ENCODE peak calls at places on chromosomes 2 and 18, in nine cellular contexts. K, V, U, M, A, X, T, D and R are unnamed samples. For H3K27me3, the result is how much of the 10 kb centered on the place peaks cover.

GRCh38 chr2:62461707-62462106 is 44.3 kb downstream of the TMEM17 start:
- DNase-seq in K (no peak), V (peak), U (no peak), M (no peak), A (peak), X (no peak), T (no peak), D (no peak), R (no peak)

GRCh38 chr2:138007431-138007830 is 43.2 kb downstream of the HNMT start:
- DNase-seq in K (no peak), V (no peak), U (no peak), M (no peak), A (no peak), X (no peak), T (no peak), D (no peak), R (no peak)

GRCh38 chr2:233063976-233064411 is 3.9 kb downstream of the INPP5D start:
- DNase-seq in K (no peak), V (no peak), U (no peak), M (no peak), A (no peak), X (peak), T (no peak), D (no peak), R (no peak)

GRCh38 chr2:142030735-142031134 is 100.1 kb downstream of the LRP1B start:
- DNase-seq in K (no peak), V (no peak), U (no peak), M (no peak), A (no peak), X (no peak), T (no peak), D (no peak), R (no peak)

GRCh38 chr2:65031341-65032015 is 24.7 kb upstream of the CEP68 start:
- DNase-seq in K (peak), V (no peak), U (no peak), M (no peak), A (no peak), X (no peak), T (peak), D (no peak), R (peak)

GRCh38 chr2:187586091-187586632 is 31.9 kb upstream of the TFPI start:
- DNase-seq in K (peak), V (no peak), U (no peak), M (no peak), A (peak), X (no peak), T (no peak), D (no peak), R (no peak)

GRCh38 chr2:189091253-189091652 is 88.3 kb downstream of the COL5A2 start:
- DNase-seq in K (peak), V (no peak), U (no peak), M (no peak), A (peak), X (no peak), T (no peak), D (no peak), R (no peak)

GRCh38 chr2:127626175-127626574 is 19.8 kb upstream of the GPR17 start:
- DNase-seq in K (no peak), V (no peak), U (no peak), M (no peak), A (no peak), X (peak), T (no peak), D (no peak), R (peak)

GRCh38 chr18:46660955-46661749 is 4.1 kb upstream of the LOXHD1 start:
- DNase-seq in K (peak), V (peak), U (no peak), M (no peak), A (peak), X (no peak), T (no peak), D (peak), R (peak)

GRCh38 chr18:9380571-9381390 is 46.2 kb downstream of the TWSG1 start:
- DNase-seq in K (peak), V (no peak), U (no peak), M (no peak), A (peak), X (no peak), T (no peak), D (no peak), R (no peak)

GRCh38 chr2:10668402-10669012 is 21.3 kb downstream of the NOL10 start:
- DNase-seq in K (peak), V (no peak), U (no peak), M (no peak), A (peak), X (no peak), T (peak), D (no peak), R (peak)

GRCh38 chr2:54176577-54176976 is 61.2 kb downstream of the ACYP2 start:
- DNase-seq in K (peak), V (peak), U (peak), M (no peak), A (peak), X (peak), T (no peak), D (peak), R (peak)

GRCh38 chr2:24026233-24026632 is 16.3 kb downstream of the MFSD2B start:
- DNase-seq in K (no peak), V (no peak), U (no peak), M (no peak), A (no peak), X (no peak), T (no peak), D (no peak), R (peak)

GRCh38 chr2:53952519-53952918 is 18.3 kb downstream of the PSME4 start:
- DNase-seq in K (no peak), V (no peak), U (no peak), M (no peak), A (no peak), X (no peak), T (no peak), D (no peak), R (peak)

GRCh38 chr18:3966985-3967856 is 487.9 kb downstream of the DLGAP1 start:
- DNase-seq in K (peak), V (peak), U (no peak), M (no peak), A (peak), X (no peak), T (no peak), D (no peak), R (peak)

GRCh38 chr2:184326076-184326475 is 272.3 kb upstream of the ZNF804A start:
- DNase-seq in K (no peak), V (no peak), U (no peak), M (no peak), A (no peak), X (no peak), T (no peak), D (no peak), R (no peak)

GRCh38 chr2:74502147-74502719 is 2.8 kb upstream of the LBX2 start:
- DNase-seq in K (no peak), V (no peak), U (no peak), M (no peak), A (no peak), X (no peak), T (no peak), D (peak), R (peak)

GRCh38 chr2:154240921-154241379 is 369.2 kb downstream of the GALNT13 start:
- DNase-seq in K (no peak), V (no peak), U (no peak), M (no peak), A (no peak), X (no peak), T (no peak), D (no peak), R (no peak)

GRCh38 chr2:47651296-47651695 is 131.6 kb upstream of the MSH6 start:
- DNase-seq in K (no peak), V (no peak), U (no peak), M (no peak), A (no peak), X (no peak), T (no peak), D (no peak), R (no peak)

GRCh38 chr2:88925770-88926462 is 234.4 kb downstream of the RPIA start:
- DNase-seq in K (no peak), V (no peak), U (no peak), M (no peak), A (no peak), X (no peak), T (no peak), D (no peak), R (no peak)

GRCh38 chr2:28620371-28620793 is 124.5 kb downstream of the PLB1 start:
- DNase-seq in K (no peak), V (no peak), U (no peak), M (no peak), A (no peak), X (no peak), T (no peak), D (no peak), R (no peak)

GRCh38 chr2:3176869-3177255 is 200.8 kb downstream of the EIPR1 start:
- DNase-seq in K (no peak), V (no peak), U (no peak), M (no peak), A (no peak), X (no peak), T (no peak), D (no peak), R (no peak)

GRCh38 chr2:202018950-202019349 is 14.7 kb upstream of the FZD7 start:
- DNase-seq in K (no peak), V (no peak), U (no peak), M (no peak), A (peak), X (no peak), T (no peak), D (no peak), R (no peak)

GRCh38 chr2:1486670-1487069 is 73.4 kb downstream of the TPO start:
- DNase-seq in K (no peak), V (no peak), U (no peak), M (peak), A (no peak), X (peak), T (no peak), D (no peak), R (peak)

GRCh38 chr2:240628507-240629418 is 3.5 kb downstream of the GPR35 start:
- DNase-seq in K (no peak), V (no peak), U (no peak), M (no peak), A (no peak), X (peak), T (peak), D (peak), R (peak)

GRCh38 chr2:60661073-60661738 is 94.9 kb upstream of the PAPOLG start:
- DNase-seq in K (no peak), V (no peak), U (no peak), M (no peak), A (no peak), X (no peak), T (no peak), D (no peak), R (no peak)
- H3K4me3 ChIP-seq in K (no peak), V (no peak), U (no peak), M (no peak), A (no peak), X (no peak), T (no peak), D (no peak), R (no peak)

DNA sequence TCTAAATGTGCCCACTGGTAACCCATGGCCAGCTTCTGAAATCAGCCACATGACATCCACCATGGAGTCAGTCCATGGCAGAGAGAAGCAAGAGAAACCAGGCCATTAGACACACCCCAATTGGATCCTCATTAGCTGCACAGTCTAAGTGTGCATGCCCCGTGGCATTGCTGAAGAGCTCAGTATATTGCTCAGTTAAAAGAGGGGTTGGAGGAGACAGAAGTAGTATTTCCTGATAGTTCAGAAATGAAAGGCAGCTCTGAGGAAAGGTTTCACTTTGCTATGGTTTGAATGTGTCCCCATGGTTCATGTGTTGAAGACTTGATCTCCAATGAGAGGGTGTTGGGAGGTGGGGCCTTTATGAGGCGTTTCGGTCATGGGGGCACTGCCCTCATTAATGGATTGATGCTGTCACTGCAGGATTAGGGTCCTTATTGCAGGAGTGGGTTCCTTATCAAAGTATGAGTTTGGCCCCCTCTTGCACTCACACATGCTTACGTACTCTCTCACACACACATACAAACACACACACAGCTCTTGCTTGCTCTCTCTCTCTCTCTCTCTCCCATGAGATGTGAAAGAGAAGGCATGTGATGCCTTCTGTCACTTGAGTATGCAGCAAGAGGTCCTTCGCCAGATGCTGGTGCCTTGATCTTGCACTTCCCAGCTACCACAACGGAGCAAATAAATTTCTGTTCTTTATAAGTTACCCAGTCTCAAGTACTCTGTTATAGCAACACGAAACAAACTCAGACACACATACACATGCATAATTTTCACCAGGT is 58.0 kb downstream of the TMEM163 start:
- DNase-seq in K (no peak), V (no peak), U (no peak), M (no peak), A (no peak), X (no peak), T (no peak), D (no peak), R (no peak)
- H3K27me3 ChIP-seq in K (under half), V (under half), U (under half), M (under half), A (under half), X (under half), T (under half), D (under half), R (under half)

GRCh38 chr2:11773747-11774536 is 27.5 kb downstream of the LPIN1 start:
- DNase-seq in K (no peak), V (no peak), U (no peak), M (no peak), A (no peak), X (no peak), T (no peak), D (no peak), R (no peak)

GRCh38 chr2:11777066-11777782 is 30.8 kb downstream of the LPIN1 start:
- DNase-seq in K (no peak), V (no peak), U (no peak), M (no peak), A (no peak), X (no peak), T (no peak), D (peak), R (no peak)

GRCh38 chr2:11773111-11773510 is 26.7 kb downstream of the LPIN1 start:
- DNase-seq in K (no peak), V (no peak), U (no peak), M (no peak), A (no peak), X (no peak), T (no peak), D (no peak), R (no peak)

GRCh38 chr2:11774600-11774999 is 28.2 kb downstream of the LPIN1 start:
- DNase-seq in K (no peak), V (no peak), U (no peak), M (no peak), A (no peak), X (no peak), T (no peak), D (no peak), R (no peak)

GRCh38 chr2:11775384-11775783 is 29.0 kb downstream of the LPIN1 start:
- DNase-seq in K (no peak), V (no peak), U (no peak), M (no peak), A (peak), X (no peak), T (peak), D (no peak), R (no peak)
- H3K4me3 ChIP-seq in K (no peak), V (no peak), U (no peak), M (no peak), A (no peak), X (no peak), T (peak), D (no peak), R (no peak)

GRCh38 chr2:100750143-100750542 is 69.8 kb upstream of the NPAS2 start:
- DNase-seq in K (no peak), V (no peak), U (no peak), M (no peak), A (no peak), X (no peak), T (no peak), D (no peak), R (no peak)

GRCh38 chr2:100755441-100755840 is 64.5 kb upstream of the NPAS2 start:
- DNase-seq in K (no peak), V (no peak), U (no peak), M (no peak), A (peak), X (no peak), T (no peak), D (no peak), R (no peak)

GRCh38 chr2:100756704-100757103 is 63.2 kb upstream of the NPAS2 start:
- DNase-seq in K (peak), V (no peak), U (no peak), M (no peak), A (peak), X (no peak), T (no peak), D (no peak), R (no peak)

GRCh38 chr2:100754951-100755350 is 65.0 kb upstream of the NPAS2 start:
- DNase-seq in K (peak), V (no peak), U (no peak), M (peak), A (no peak), X (no peak), T (no peak), D (no peak), R (no peak)

GRCh38 chr2:100752628-100753333 is 67.2 kb upstream of the NPAS2 start:
- DNase-seq in K (peak), V (no peak), U (no peak), M (no peak), A (peak), X (no peak), T (no peak), D (no peak), R (no peak)
- H3K27me3 ChIP-seq in K (under half), V (under half), U (under half), M (under half), A (under half), X (under half), T (under half), D (under half), R (under half)

DNA sequence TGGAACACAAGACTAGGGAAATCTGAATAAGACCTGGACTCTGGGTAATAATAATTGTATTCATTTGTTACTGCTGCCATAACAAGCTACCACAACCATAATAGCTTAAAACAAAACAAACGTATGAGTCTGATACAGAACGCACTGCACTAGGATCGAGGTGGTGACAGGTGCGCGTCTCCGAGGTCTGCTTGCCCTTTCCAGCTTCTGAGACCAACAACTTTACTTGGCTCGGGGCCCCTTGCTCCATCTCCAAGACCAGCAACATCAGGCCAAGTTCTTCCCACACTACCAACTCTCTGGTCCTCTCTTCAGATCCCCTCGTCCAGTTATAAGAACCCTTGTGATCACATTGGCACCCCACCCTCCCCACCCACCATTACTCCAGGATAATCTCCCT is 42.8 kb downstream of the TBC1D8 start:
- DNase-seq in K (no peak), V (no peak), U (no peak), M (peak), A (no peak), X (no peak), T (no peak), D (no peak), R (no peak)
- H3K4me3 ChIP-seq in K (no peak), V (no peak), U (no peak), M (no peak), A (no peak), X (no peak), T (no peak), D (no peak), R (no peak)

DNA sequence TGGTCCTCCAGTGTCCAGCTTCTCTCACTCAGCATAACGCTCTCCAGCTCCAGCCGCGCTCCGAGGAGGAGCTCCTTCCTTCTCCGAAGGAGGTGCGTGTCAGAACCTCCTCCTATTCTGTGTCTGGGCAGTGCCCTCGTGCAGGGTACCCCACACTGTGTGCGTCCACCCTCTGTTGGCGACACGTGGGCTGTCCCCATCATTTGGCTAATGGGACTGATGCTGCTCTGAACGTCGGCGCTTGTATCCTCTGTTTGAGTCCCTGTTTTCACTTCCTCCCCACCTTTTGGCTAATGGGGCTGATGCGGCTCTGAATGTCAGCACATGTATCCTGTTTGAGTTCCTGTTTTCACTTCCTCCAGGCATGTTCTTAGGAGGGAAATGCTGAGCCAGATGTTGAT is 22.2 kb downstream of the KCNG2 start:
- DNase-seq in K (peak), V (no peak), U (no peak), M (peak), A (no peak), X (no peak), T (no peak), D (no peak), R (peak)
- H3K27me3 ChIP-seq in K (under half), V (under half), U (under half), M (under half), A (under half), X (under half), T (under half), D (under half), R (under half)

GRCh38 chr18:27004056-27004829 is 138.7 kb upstream of the AQP4 start:
- DNase-seq in K (peak), V (no peak), U (no peak), M (no peak), A (no peak), X (no peak), T (no peak), D (no peak), R (no peak)
- H3K4me3 ChIP-seq in K (no peak), V (no peak), U (no peak), M (no peak), A (no peak), X (no peak), T (no peak), D (no peak), R (no peak)